ENCODE peak calls at places on chromosomes 3 and 15, in four cellular contexts. W is K562, M is GM12878, A is HepG2. U is an unnamed sample.

GRCh38 chr3:8888296-8888915 is 74.9 kb downstream of the RAD18 start:
- DNase-seq in M (no peak), W (no peak), A (no peak), U (no peak)

GRCh38 chr15:79412429-79412828 is 19.7 kb upstream of the MINAR1 start:
- DNase-seq in A (no peak), M (no peak), W (no peak), U (no peak)

GRCh38 chr3:155241559-155241958 is 51.9 kb downstream of the STRIT1 start:
- DNase-seq in M (no peak), W (no peak), A (no peak), U (no peak)

GRCh38 chr3:117322866-117323265 is 613.3 kb downstream of the TUSC7 start:
- DNase-seq in A (no peak), W (no peak), M (no peak), U (no peak)

GRCh38 chr3:183468424-183468823 is 40.0 kb upstream of the MCF2L2 start:
- DNase-seq in A (no peak), W (no peak), M (no peak), U (no peak)

GRCh38 chr3:143751643-143752178 is 96.6 kb downstream of the SLC9A9 start:
- DNase-seq in M (peak; percentile 24), W (no peak), A (no peak), U (no peak)

GRCh38 chr15:94610069-94610863 is 378.9 kb downstream of the MCTP2 start:
- DNase-seq in M (peak; percentile 23), A (no peak), W (no peak), U (no peak)

GRCh38 chr3:177345049-177345972 is 148.0 kb upstream of the TBL1XR1 start:
- DNase-seq in W (peak; percentile 96), A (peak; percentile 91), M (no peak), U (peak; percentile 96)

GRCh38 chr15:88897456-88898194 is 2.3 kb upstream of the HAPLN3 start:
- DNase-seq in A (peak; percentile 41), W (peak; percentile 91), M (no peak), U (no peak)

GRCh38 chr15:67290319-67290718 is 35.7 kb downstream of the IQCH start:
- DNase-seq in A (no peak), M (no peak), W (no peak), U (no peak)

GRCh38 chr15:73704869-73705645 is 20.9 kb downstream of the CD276 start:
- DNase-seq in M (no peak), A (peak; percentile 47), W (peak; percentile 76), U (no peak)

GRCh38 chr15:89383635-89384604 is 49.3 kb upstream of the POLG start:
- DNase-seq in M (no peak), W (peak; percentile 55), A (no peak), U (no peak)

GRCh38 chr15:61736792-61737191 is 323.5 kb downstream of the VPS13C start:
- DNase-seq in W (no peak), M (no peak), A (no peak), U (no peak)

GRCh38 chr3:156135921-156136655 is 15.7 kb downstream of the KCNAB1 start:
- DNase-seq in A (no peak), W (peak; percentile 9), M (no peak), U (no peak)

GRCh38 chr15:80693682-80694623 is 1.2 kb upstream of the ABHD17C start:
- DNase-seq in M (no peak), A (no peak), W (no peak), U (no peak)

GRCh38 chr15:82681371-82681770 is 28.3 kb downstream of the AP3B2 start:
- DNase-seq in M (no peak), W (no peak), A (no peak), U (no peak)

GRCh38 chr15:34708422-34708821 is 46.4 kb downstream of the GJD2 start:
- DNase-seq in M (no peak), A (peak; percentile 28), W (peak; percentile 78), U (peak; percentile 19)

GRCh38 chr15:28125673-28126651 is 26.8 kb upstream of the OCA2 start:
- DNase-seq in A (peak; percentile 37), M (no peak), W (peak; percentile 61), U (peak; percentile 33)

GRCh38 chr3:182965861-182966366 is 14.4 kb downstream of the DCUN1D1 start:
- DNase-seq in A (no peak), W (no peak), M (no peak), U (no peak)

GRCh38 chr15:93771429-93772020 is 459.8 kb upstream of the MCTP2 start:
- DNase-seq in A (no peak), W (no peak), M (no peak), U (no peak)

GRCh38 chr15:93173369-93173768 is 84.4 kb upstream of the RGMA start:
- DNase-seq in A (no peak), M (no peak), W (no peak), U (no peak)

GRCh38 chr3:110174908-110175307 is 837.6 kb upstream of the DPPA4 start:
- DNase-seq in W (no peak), M (no peak), A (no peak), U (no peak)

GRCh38 chr3:172106989-172107388 is 67.6 kb downstream of the FNDC3B start:
- DNase-seq in M (peak; percentile 70), W (peak; percentile 84), A (no peak), U (no peak)

GRCh38 chr3:122916580-122916979 is 111.0 kb downstream of the SEMA5B start:
- DNase-seq in W (no peak), M (no peak), A (no peak), U (no peak)

GRCh38 chr3:196544491-196544992 is 23.8 kb downstream of the WDR53 start:
- DNase-seq in M (no peak), W (no peak), A (no peak), U (no peak)

GRCh38 chr3:184240384-184241140 is 8.2 kb downstream of the ALG3 start:
- DNase-seq in A (no peak), M (no peak), W (peak; percentile 41), U (no peak)

DNA sequence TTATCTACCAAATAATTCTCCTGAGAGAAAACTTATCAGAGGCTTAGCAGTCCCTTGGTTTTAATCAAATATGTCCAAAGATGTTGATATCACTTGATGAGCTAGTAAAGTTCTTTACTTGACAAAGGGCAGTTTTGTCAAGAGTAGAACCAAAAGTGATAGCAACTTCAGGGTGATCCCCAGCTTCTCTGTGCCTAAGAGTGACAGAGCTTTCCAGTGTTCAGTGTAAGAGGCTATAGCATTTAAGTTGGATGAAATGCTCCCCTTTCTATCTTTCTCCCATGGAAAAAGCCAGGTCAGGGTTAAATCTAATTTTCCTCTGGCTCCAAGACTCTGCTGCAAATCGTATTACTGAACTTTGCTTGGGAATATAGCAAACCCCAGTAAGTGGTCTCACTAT is 120.8 kb downstream of the UNC13C start:
- DNase-seq in A (no peak), M (no peak), W (no peak), U (no peak)
- TF ChIP-seq ZBTB33 in A (no peak), M (no peak), W (no peak), U (no peak)

GRCh38 chr3:61559108-61559731 is 2.2 kb upstream of the PTPRG start:
- DNase-seq in A (no peak), W (no peak), M (no peak), U (no peak)

GRCh38 chr3:61562810-61563613 is 1.6 kb downstream of the PTPRG start:
- DNase-seq in M (no peak), W (no peak), A (peak; percentile 20), U (no peak)

GRCh38 chr3:61560452-61561373 is 658 bp upstream of the PTPRG start:
- DNase-seq in A (peak; percentile 81), W (no peak), M (no peak), U (peak; percentile 45)

GRCh38 chr3:61562042-61562809 is 855 bp downstream of the PTPRG start:
- DNase-seq in A (no peak), W (no peak), M (no peak), U (no peak)

GRCh38 chr3:61561374-61562041 is at the start of gene PTPRG:
- DNase-seq in W (no peak), A (peak; percentile 82), M (no peak), U (peak; percentile 69)
- TF ChIP-seq ATF3 in W (no peak), A (no peak), M (no peak), U (no peak)

DNA sequence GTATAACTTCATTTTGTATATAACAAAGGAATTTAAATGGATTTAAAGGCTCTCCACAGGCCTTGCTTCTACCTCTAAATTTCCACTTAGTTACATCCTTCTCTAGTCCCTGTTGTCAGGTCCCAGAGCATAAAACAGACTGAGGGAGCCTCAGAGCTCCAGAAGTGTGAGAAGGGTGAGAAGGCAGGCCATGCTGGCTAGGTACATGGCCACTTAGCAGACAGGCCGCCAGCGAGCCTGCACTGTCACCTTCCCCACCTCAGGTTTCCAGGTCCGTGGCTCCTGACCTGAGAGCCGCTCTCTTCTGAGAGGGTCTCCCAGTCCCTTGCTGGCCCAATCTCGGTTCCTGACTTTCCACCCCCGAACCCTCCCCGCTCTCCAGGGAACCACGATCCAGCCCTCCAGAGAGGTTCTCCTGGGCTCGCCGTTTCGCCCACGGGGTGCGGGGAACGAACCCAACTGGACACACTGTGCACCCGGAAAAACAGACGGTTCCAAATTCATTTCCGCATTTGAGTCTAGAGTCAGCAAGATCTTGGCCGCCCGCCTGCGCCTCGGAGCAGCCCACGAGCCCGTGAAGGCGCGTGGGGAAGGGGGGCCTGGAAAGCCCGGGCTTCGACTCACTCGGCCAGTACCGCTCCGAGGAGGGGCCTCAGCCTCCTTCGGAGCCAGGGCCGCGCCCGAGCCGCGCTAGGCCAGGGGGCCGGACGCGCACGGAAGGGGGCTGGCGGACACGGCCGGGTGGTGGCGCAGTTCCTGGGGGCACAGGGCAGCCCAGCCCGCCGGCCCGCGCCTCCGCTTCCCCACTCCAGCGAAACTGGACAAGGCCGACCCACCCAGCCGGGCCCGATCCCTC is 16.7 kb upstream of the SOX2 start:
- DNase-seq in A (no peak), W (no peak), M (no peak), U (no peak)
- TF ChIP-seq ZBTB33 in A (no peak), W (no peak), M (no peak), U (no peak)

GRCh38 chr3:31294430-31295149 is 238.1 kb upstream of the STT3B start:
- DNase-seq in M (no peak), A (no peak), W (no peak), U (no peak)
- TF ChIP-seq ATF3 in M (no peak), A (no peak), W (no peak), U (no peak)

GRCh38 chr3:14222900-14223594 is 44.4 kb downstream of the LSM3 start:
- DNase-seq in A (no peak), W (peak; percentile 56), M (peak; percentile 17), U (no peak)
- TF ChIP-seq ZBTB33 in A (no peak), W (no peak), M (no peak), U (no peak)

GRCh38 chr3:129461022-129461421 is 21.0 kb downstream of the IFT122 start:
- DNase-seq in W (peak; percentile 23), A (no peak), M (no peak), U (no peak)
- TF ChIP-seq ATF3 in W (no peak), A (no peak), M (no peak), U (no peak)

DNA sequence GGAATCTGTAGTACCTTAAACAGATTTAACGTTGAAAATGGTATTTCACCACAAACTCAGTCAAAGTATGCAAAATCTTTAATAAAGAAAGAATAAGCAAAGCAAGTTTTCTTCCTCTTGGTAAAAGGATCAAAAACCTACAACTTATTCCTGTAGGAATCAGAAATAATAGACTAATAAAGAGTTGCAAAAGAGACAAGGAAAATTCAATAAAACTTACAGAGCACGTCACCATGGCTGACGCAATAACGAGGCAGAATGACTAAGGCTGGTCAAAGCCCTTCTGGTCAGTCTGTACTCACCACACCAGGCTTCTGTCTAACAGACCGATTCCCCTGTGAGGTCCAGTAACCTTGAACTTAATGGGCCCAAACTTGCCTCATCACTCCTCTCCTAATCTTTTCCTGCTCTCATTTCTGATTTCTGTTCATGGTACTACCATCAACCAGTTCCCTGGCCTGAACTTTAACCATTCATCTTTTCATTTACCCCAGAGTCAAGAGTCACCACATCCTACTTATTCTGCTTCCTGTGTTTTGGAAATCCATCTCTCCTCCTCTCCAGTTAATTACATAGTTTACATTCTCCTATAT is 5.0 kb downstream of the MASP1 start:
- DNase-seq in W (peak; percentile 34), M (no peak), A (peak; percentile 70), U (no peak)
- TF ChIP-seq ZBTB33 in W (no peak), M (no peak), A (peak; percentile 40), U (no peak)

U was measured in HCT116.